ENCODE peak calls at places on chromosomes 1 and 21, in ten cellular contexts. Y, R, L, E, I, V, A, P, K and Z are unnamed samples.

GRCh38 chr1:231931146-231931545 is 304.6 kb downstream of the DISC1 start:
- DNase-seq in A (no peak), Y (no peak), I (no peak), E (no peak), R (no peak), K (no peak), P (no peak), V (no peak), L (no peak), Z (no peak)

GRCh38 chr1:117652421-117652820 is 46.6 kb downstream of the TENT5C start:
- DNase-seq in L (no peak), Y (no peak), R (no peak), A (no peak), E (no peak), I (no peak), K (no peak), P (no peak), V (no peak), Z (no peak)

GRCh38 chr21:41048636-41049035 is 119.3 kb upstream of the BACE2 start:
- DNase-seq in E (no peak), L (no peak), I (no peak), Y (no peak), A (no peak), R (no peak), P (no peak), V (no peak), K (no peak), Z (no peak)

GRCh38 chr1:22794691-22795090 is 84.1 kb downstream of the EPHB2 start:
- DNase-seq in L (no peak), I (no peak), A (no peak), K (no peak), V (no peak), P (no peak), Y (no peak), E (no peak), R (no peak), Z (no peak)

GRCh38 chr1:19872190-19872589 is 10.0 kb upstream of the OTUD3 start:
- DNase-seq in K (no peak), E (no peak), L (no peak), V (no peak), P (peak; percentile 40), A (no peak), Y (no peak), R (peak; percentile 49), I (no peak), Z (no peak)

GRCh38 chr1:196295766-196296165 is 312.5 kb downstream of the KCNT2 start:
- DNase-seq in P (no peak), R (no peak), V (no peak), L (no peak), K (no peak), E (no peak), I (no peak), A (no peak), Y (no peak), Z (no peak)

GRCh38 chr1:246772686-246773085 is 48.5 kb downstream of the SCCPDH start:
- DNase-seq in V (no peak), Y (no peak), P (no peak), R (no peak), I (no peak), E (no peak), K (no peak), A (no peak), L (no peak), Z (no peak)

GRCh38 chr1:30706528-30706927 is 16.9 kb downstream of the MATN1 start:
- DNase-seq in V (peak; percentile 88), P (no peak), K (no peak), Y (peak; percentile 87), R (no peak), I (no peak), E (peak; percentile 73), A (peak; percentile 66), L (no peak), Z (no peak)

GRCh38 chr1:41513388-41513745 is 28.9 kb upstream of the EDN2 start:
- DNase-seq in A (no peak), V (no peak), K (no peak), Y (peak; percentile 61), I (no peak), P (no peak), R (no peak), L (no peak), E (no peak), Z (no peak)

DNA sequence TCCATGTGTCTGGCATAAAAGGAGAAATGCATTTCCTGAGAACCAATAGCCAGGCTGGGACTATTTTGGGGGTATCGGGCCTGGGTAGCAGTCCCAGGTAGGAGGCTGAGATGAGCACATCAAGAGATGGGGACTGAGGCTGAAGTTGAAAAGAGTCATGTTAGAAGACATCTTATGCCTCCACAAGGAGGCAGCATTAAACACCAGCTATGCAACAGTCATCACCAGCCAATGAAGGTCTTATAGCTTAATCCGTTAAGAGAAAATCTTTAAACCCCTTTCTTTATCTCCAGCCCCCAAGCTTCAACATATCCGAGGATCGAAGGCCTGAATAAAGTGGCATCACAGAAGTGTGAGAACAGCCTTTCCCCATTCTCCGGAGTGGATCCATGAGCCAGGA is 640.7 kb upstream of the PTBP2 start:
- DNase-seq in I (no peak), P (no peak), A (no peak), V (no peak), R (no peak), E (no peak), L (no peak), Y (no peak), K (no peak), Z (no peak)
- TF ChIP-seq CTCF in I (no peak), P (no peak), A (no peak), V (no peak), R (no peak), E (no peak), L (peak; percentile 33), Y (no peak), K (no peak), Z (no peak)

GRCh38 chr1:37862330-37862729 is 2.9 kb upstream of the MTF1 start:
- DNase-seq in V (no peak), P (peak; percentile 82), I (no peak), L (no peak), Y (no peak), K (no peak), E (no peak), R (no peak), A (no peak), Z (no peak)

GRCh38 chr1:37861151-37861550 is 1.8 kb upstream of the MTF1 start:
- DNase-seq in L (no peak), E (no peak), A (no peak), R (no peak), Y (no peak), P (no peak), V (no peak), K (no peak), I (no peak), Z (no peak)

GRCh38 chr1:37859507-37860345 is at the start of gene MTF1:
- DNase-seq in K (peak; percentile 89), P (peak; percentile 93), Y (peak; percentile 98), L (peak; percentile 87), V (peak; percentile 99), A (peak; percentile 97), I (peak; percentile 96), R (peak; percentile 94), E (peak; percentile 97), Z (peak; percentile 93)

GRCh38 chr1:37858931-37859506 is 373 bp downstream of the MTF1 start:
- DNase-seq in A (no peak), R (no peak), K (no peak), P (no peak), I (no peak), L (no peak), Y (no peak), E (no peak), V (peak; percentile 66), Z (no peak)

DNA sequence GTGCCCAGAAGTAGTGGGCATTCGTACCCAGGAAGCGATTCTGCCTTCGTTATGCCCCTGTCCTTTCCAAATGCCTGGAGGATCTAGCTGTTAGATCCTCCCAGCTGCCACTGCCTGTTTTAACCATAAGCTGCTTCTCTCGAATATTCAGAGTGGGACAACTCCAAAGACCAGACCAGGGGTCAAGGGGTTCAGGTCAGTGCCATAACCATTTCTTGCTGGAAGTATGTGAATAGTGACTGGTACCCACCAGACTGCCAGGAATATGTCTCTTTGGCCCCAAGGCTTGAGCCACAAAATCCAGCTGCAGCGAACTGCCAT is 914 bp upstream of the MTF1 start:
- DNase-seq in V (no peak), A (no peak), Y (no peak), L (no peak), K (no peak), I (no peak), P (no peak), R (no peak), E (no peak), Z (no peak)
- TF ChIP-seq CTCF in V (no peak), A (no peak), Y (no peak), L (no peak), K (peak; percentile 34), I (no peak), P (no peak), R (no peak), E (no peak), Z (no peak)

DNA sequence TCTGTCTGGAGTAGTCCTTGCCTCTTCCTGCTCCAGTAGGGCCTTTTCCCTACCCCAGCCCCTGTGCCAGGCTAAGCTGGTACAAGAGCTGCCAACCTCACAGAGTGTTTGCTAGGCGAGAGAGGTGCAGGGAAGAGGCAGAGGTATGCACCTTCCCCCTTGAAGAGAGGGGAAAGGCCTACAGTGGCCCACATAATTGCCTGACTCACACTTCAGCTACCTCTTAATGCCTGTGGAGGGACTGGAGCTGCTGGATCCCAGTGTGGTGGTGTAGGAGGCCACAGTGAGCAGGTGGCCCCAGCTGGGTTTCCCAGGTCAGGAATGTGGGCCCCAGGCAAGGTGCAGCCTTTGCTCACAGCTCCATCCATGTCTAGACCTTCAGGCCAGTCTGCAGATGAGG is 3.3 kb upstream of the CCDC28B start:
- DNase-seq in K (no peak), E (no peak), A (no peak), R (no peak), V (no peak), P (no peak), L (no peak), Y (no peak), I (no peak), Z (no peak)
- TF ChIP-seq CTCF in K (no peak), E (no peak), A (no peak), R (no peak), V (no peak), P (no peak), L (no peak), Y (no peak), I (no peak), Z (no peak)

DNA sequence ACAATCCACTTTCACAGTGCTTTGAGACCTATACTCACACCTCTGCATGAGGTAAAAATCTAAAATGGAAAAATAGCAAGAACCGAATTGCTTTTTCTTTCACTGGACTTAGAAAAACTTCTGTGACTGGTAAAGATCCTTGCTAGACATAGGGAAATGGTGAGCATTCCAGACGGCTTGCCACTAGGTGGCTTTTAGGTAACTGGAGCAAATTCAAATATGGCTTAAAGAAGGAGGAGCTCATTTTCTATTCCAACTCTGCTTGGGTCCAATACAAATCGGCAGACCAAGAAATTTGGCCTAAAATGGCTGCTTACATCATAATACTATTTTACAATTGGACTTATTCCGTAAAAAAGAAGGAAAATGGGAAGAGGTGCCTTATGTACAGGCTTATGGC is 977.9 kb downstream of the ADGRL2 start:
- DNase-seq in L (no peak), A (no peak), I (no peak), E (no peak), K (no peak), R (no peak), P (peak; percentile 16), V (no peak), Y (no peak), Z (no peak)
- TF ChIP-seq CTCF in L (no peak), A (no peak), I (no peak), E (no peak), K (peak; percentile 36), R (peak; percentile 13), P (no peak), V (no peak), Y (no peak), Z (peak; percentile 17)